ENCODE peak calls at places on chromosome 1, in four cellular contexts. M, F, E and X are unnamed samples.
A peak's percentile ranks its signal among the peaks of the same experiment; 100 is the strongest.

GRCh38 chr1:88188038-88188437 is 496.0 kb upstream of the PKN2 start:
- DNase-seq in E (no peak), M (no peak), F (no peak), X (no peak)

GRCh38 chr1:226820935-226821718 is 49.3 kb upstream of the PSEN2 start:
- DNase-seq in E (no peak), M (no peak), F (peak; percentile 28), X (peak; percentile 19)

GRCh38 chr1:237562247-237562823 is 328.4 kb downstream of the ZP4 start:
- DNase-seq in F (peak; percentile 59), M (peak; percentile 4), E (no peak), X (peak; percentile 39)

GRCh38 chr1:161267332-161267731 is 8.8 kb downstream of the PCP4L1 start:
- DNase-seq in F (no peak), E (no peak), M (no peak), X (no peak)

GRCh38 chr1:78155121-78155520 is 109.4 kb downstream of the GIPC2 start:
- DNase-seq in F (no peak), M (no peak), E (no peak), X (no peak)

GRCh38 chr1:87683557-87683956 is 354.9 kb downstream of the LMO4 start:
- DNase-seq in M (no peak), E (no peak), F (no peak), X (no peak)

GRCh38 chr1:2314297-2314802 is 77.0 kb downstream of the MORN1 start:
- DNase-seq in E (no peak), M (no peak), F (no peak), X (peak; percentile 93)

GRCh38 chr1:50425376-50426107 is 2.3 kb upstream of the DMRTA2 start:
- DNase-seq in M (no peak), E (no peak), F (no peak), X (peak; percentile 68)

GRCh38 chr1:61353797-61354406 is 271.5 kb downstream of the NFIA start:
- DNase-seq in F (no peak), E (no peak), M (no peak), X (no peak)

GRCh38 chr1:84159533-84160240 is 15.6 kb downstream of the PRKACB start:
- DNase-seq in F (no peak), E (no peak), M (no peak), X (no peak)

GRCh38 chr1:84152649-84153056 is 8.6 kb downstream of the PRKACB start:
- DNase-seq in F (no peak), M (peak; percentile 26), E (no peak), X (no peak)

GRCh38 chr1:84155517-84155916 is 11.4 kb downstream of the PRKACB start:
- DNase-seq in F (no peak), M (no peak), E (no peak), X (no peak)

GRCh38 chr1:84156210-84156621 is 12.1 kb downstream of the PRKACB start:
- DNase-seq in M (no peak), E (peak; percentile 97), F (no peak), X (no peak)
- TF ChIP-seq JUND in M (no peak), E (peak; percentile 100), F (no peak), X (peak; percentile 98)

DNA sequence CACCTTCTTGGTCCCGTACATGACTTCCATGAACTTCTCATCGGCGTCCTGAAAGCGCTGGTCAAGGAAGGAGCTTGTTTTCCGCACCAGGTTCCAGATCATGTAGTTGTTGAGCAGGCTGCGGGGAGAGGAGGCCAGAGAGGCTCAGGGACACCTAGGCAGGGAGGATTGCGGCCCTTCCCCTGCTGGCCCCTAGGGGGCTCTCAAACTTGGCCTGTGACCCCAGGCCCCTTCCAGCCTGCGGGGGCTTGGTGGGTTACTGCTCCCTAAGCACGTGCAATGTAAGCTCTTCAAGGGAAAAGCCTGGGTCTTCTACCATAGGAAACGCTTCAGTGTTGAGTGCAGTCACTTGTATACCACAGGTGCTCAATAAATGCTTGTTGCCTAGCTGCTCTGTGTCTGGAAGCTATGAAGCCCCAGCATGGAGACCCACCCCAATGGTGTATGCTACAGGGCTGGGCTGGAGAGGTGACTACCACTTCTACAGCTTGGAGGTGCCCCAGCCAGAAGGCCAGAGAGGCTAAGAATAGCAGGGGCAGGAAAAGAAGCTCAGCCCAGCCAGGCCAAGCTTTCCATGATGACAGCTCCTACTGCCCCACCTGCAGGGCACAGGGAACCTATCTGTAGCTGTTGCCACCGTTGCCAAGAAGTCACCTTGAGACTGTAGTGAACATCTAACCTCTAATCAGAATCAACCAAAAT is 45.1 kb downstream of the ECE1 start:
- DNase-seq in E (no peak), M (no peak), F (peak; percentile 70), X (peak; percentile 43)
- TF ChIP-seq ZBTB33 in E (no peak), M (no peak), F (no peak), X (no peak)

DNA sequence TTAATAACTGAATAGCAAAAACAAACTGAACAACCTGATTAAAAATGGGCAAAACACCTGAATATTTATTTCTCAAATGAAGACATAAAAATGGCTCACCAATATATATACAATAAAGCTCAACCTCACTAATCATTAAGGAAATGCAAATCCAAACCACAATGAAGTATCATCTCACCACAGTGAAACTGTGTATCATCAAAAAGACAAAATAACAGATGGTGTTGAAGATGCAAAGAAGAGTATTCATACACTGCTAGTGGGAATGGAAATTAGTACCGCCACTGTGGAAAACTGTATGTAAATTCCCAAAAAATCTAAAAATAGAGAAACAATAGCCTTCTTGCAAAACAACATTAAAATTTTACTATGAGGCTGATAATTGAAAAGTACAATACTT is 1660.1 kb upstream of the B3GALT2 start:
- DNase-seq in M (no peak), F (no peak), E (no peak), X (no peak)
- TF ChIP-seq JUND in M (no peak), F (no peak), E (no peak), X (no peak)

GRCh38 chr1:66168919-66169725 is 364.8 kb upstream of the SGIP1 start:
- DNase-seq in E (peak; percentile 10), F (no peak), M (no peak), X (no peak)

GRCh38 chr1:66172272-66172671 is 361.7 kb upstream of the SGIP1 start:
- DNase-seq in E (no peak), M (no peak), F (no peak), X (no peak)

GRCh38 chr1:66166746-66167145 is 367.2 kb upstream of the SGIP1 start:
- DNase-seq in E (no peak), M (no peak), F (no peak), X (no peak)

DNA sequence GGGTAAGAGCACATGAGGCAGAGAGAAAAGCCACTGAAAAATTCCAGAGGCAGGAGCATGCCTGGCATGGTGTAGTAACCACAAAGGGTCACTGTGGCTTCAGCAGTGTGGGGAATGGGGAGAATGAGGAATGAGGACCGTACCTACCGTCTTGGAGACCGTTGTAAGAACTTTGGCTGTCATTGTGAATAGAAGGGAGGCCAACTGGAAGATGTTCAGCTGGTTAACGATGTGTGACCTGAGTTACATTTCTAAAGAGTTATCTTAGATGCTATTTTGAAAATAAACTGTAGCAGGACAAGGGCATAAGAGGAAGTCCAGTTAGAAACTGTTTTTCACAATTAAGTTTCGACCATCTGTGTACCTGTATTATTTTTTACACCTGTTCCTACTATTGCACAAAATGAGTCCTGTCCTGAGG is 365.5 kb upstream of the SGIP1 start:
- DNase-seq in F (no peak), E (no peak), M (no peak), X (no peak)
- TF ChIP-seq ZBTB33 in F (no peak), E (no peak), M (no peak), X (no peak)

GRCh38 chr1:42312576-42313212 is 22.3 kb downstream of the FOXJ3 start:
- DNase-seq in M (no peak), E (no peak), F (no peak), X (no peak)
- TF ChIP-seq JUND in M (no peak), E (no peak), F (no peak), X (no peak)

GRCh38 chr1:36735436-36735835 is 252.7 kb upstream of the CSF3R start:
- DNase-seq in M (no peak), F (no peak), E (no peak), X (no peak)
- TF ChIP-seq ZBTB33 in M (no peak), F (no peak), E (no peak), X (no peak)